ENCODE peak calls at places on chromosomes 6 and 20, in six cellular contexts. D is CD8-positive, alpha-beta T cell; N is fibroblast of pulmonary artery; R is HFFc6; Z is left lung; T is fibroblast of the aortic adventitia. I is an unnamed sample.

GRCh38 chr6:151445482-151445881 is 6.4 kb downstream of the RMND1 start:
- DNase-seq in Z (no peak), N (peak), R (peak), D (no peak), T (peak), I (no peak)

GRCh38 chr6:44162876-44163625 is 4.4 kb downstream of the CAPN11 start:
- DNase-seq in D (no peak), R (no peak), N (no peak), Z (no peak), T (no peak), I (no peak)

GRCh38 chr6:16731503-16732018 is 29.7 kb downstream of the ATXN1 start:
- DNase-seq in R (no peak), N (no peak), Z (no peak), D (no peak), T (no peak), I (no peak)

GRCh38 chr6:101747160-101747559 is 353.7 kb downstream of the GRIK2 start:
- DNase-seq in N (peak), Z (no peak), D (no peak), R (no peak), T (peak), I (no peak)

GRCh38 chr20:57526067-57526884 is 1.3 kb upstream of the CTCFL start:
- DNase-seq in R (no peak), Z (no peak), T (no peak), N (no peak), D (no peak), I (no peak)

GRCh38 chr20:10622657-10623418 is 51.0 kb downstream of the JAG1 start:
- DNase-seq in T (peak), D (no peak), N (peak), Z (no peak), R (peak), I (no peak)

GRCh38 chr20:50015993-50016770 is 33.4 kb downstream of the SNAI1 start:
- DNase-seq in D (no peak), T (no peak), Z (no peak), N (no peak), R (no peak), I (no peak)

GRCh38 chr6:141675957-141676356 is 456.8 kb upstream of the GJE1 start:
- DNase-seq in T (peak), R (peak), D (no peak), Z (no peak), N (peak), I (no peak)

GRCh38 chr6:154969796-154970195 is 25.3 kb upstream of the TIAM2 start:
- DNase-seq in D (no peak), T (no peak), R (no peak), Z (no peak), N (peak), I (no peak)

GRCh38 chr6:90072961-90073464 is 178.7 kb downstream of the GJA10 start:
- DNase-seq in N (no peak), R (no peak), T (no peak), D (no peak), Z (no peak), I (no peak)

GRCh38 chr6:17156112-17156921 is 54.5 kb downstream of the STMND1 start:
- DNase-seq in N (peak), Z (no peak), T (peak), R (peak), D (peak), I (peak)

GRCh38 chr6:16318538-16318937 is 80.2 kb downstream of the GMPR start:
- DNase-seq in T (peak), N (peak), R (peak), Z (no peak), D (no peak), I (no peak)

GRCh38 chr6:42971746-42972327 is 7.1 kb downstream of the PEX6 start:
- DNase-seq in R (no peak), D (no peak), T (no peak), Z (no peak), N (no peak), I (no peak)
- TF ChIP-seq CTCF in R (no peak), D (no peak), T (no peak), Z (no peak), N (no peak), I (no peak)

DNA sequence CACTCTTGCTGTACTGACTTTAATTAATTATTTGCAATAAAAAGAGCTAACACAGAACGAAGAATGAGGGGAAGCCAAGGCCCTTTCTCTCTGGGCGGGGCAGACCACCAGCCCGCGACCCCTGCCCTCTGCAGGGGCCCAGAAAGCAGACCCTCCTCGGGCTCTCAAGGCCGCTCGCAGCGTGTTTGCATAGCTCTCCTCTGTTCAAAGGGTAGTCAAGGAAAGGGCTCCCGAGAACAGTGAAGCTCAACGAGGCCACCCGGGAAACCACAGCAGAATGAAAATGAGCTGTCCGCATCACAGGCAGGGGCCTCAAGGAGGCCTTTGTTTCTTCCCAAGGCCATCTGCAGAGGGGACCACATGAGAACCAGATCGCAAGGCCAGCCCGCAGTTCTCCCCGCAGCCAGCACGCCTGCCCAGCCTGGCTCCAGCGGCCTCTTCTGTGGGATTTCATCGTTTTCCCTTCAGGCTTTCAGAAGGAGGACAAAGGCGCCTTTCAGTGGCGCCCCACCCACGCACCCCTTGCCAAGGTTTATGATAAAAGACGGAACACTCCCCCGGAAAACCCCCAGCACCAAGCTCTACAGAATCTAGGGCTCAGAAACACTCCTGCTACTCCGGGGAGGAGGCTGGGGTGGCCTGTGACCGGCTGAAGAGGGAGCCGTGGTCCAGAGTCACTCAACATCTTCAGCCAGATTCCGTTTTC is 25.3 kb downstream of the ACSS1 start:
- DNase-seq in N (peak), R (no peak), D (no peak), Z (peak), T (peak), I (no peak)
- TF ChIP-seq CTCF in N (no peak), R (no peak), D (no peak), Z (no peak), T (no peak), I (no peak)

GRCh38 chr20:60999256-60999655 is 252.8 kb upstream of the CDH4 start:
- DNase-seq in N (no peak), R (no peak), T (peak), Z (no peak), D (no peak), I (no peak)

GRCh38 chr20:60990647-60991046 is 261.4 kb upstream of the CDH4 start:
- DNase-seq in T (no peak), R (no peak), Z (no peak), N (no peak), D (no peak), I (no peak)

GRCh38 chr20:60993647-60994046 is 258.4 kb upstream of the CDH4 start:
- DNase-seq in D (no peak), R (no peak), N (no peak), Z (no peak), T (no peak), I (no peak)
- TF ChIP-seq CTCF in D (no peak), R (peak), N (no peak), Z (no peak), T (no peak), I (no peak)

DNA sequence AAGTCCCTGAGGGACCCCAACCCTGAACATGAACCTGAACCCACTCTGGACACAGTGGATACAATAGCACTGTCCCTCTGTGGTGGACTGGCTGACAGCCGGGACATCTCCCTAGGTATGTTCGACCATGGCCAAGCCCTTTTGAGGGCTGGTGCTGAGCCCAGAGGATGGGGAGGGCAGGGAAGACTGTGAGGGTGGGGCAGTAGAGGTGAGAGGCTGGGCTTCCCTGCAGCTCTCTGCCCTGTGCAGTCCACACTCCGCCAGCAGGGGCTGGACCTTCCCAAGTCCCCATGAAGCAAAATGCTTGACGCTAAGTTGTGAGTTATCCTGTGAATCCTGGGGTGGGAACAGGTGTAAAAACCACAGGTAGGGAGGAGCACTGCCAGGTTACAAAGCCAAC is 11.5 kb downstream of the LPIN3 start:
- DNase-seq in N (no peak), T (no peak), R (no peak), Z (no peak), D (no peak), I (no peak)
- TF ChIP-seq CTCF in N (peak), T (no peak), R (peak), Z (no peak), D (no peak), I (no peak)

GRCh38 chr6:161444464-161444863 is 170.6 kb upstream of the AGPAT4 start:
- DNase-seq in Z (no peak), D (no peak), N (peak), R (no peak), T (peak), I (no peak)
- TF ChIP-seq CTCF in Z (no peak), D (no peak), N (peak), R (no peak), T (peak), I (no peak)

GRCh38 chr20:32517914-32518592 is 67.1 kb downstream of the NOL4L start:
- DNase-seq in D (no peak), T (no peak), N (no peak), R (no peak), Z (peak), I (no peak)
- TF ChIP-seq CTCF in D (no peak), T (no peak), N (no peak), R (no peak), Z (no peak), I (no peak)

GRCh38 chr6:1315201-1315559 is 3.3 kb downstream of the FOXQ1 start:
- DNase-seq in T (no peak), Z (no peak), N (no peak), D (no peak), R (no peak), I (no peak)

GRCh38 chr6:1314617-1315016 is 2.7 kb downstream of the FOXQ1 start:
- DNase-seq in T (no peak), Z (no peak), R (no peak), D (no peak), N (no peak), I (no peak)

GRCh38 chr6:1313364-1313754 is 1.5 kb downstream of the FOXQ1 start:
- DNase-seq in Z (no peak), R (no peak), D (no peak), N (no peak), T (no peak), I (no peak)

GRCh38 chr6:1312444-1313363 is 806 bp downstream of the FOXQ1 start:
- DNase-seq in T (no peak), D (no peak), R (no peak), N (no peak), Z (peak), I (no peak)

DNA sequence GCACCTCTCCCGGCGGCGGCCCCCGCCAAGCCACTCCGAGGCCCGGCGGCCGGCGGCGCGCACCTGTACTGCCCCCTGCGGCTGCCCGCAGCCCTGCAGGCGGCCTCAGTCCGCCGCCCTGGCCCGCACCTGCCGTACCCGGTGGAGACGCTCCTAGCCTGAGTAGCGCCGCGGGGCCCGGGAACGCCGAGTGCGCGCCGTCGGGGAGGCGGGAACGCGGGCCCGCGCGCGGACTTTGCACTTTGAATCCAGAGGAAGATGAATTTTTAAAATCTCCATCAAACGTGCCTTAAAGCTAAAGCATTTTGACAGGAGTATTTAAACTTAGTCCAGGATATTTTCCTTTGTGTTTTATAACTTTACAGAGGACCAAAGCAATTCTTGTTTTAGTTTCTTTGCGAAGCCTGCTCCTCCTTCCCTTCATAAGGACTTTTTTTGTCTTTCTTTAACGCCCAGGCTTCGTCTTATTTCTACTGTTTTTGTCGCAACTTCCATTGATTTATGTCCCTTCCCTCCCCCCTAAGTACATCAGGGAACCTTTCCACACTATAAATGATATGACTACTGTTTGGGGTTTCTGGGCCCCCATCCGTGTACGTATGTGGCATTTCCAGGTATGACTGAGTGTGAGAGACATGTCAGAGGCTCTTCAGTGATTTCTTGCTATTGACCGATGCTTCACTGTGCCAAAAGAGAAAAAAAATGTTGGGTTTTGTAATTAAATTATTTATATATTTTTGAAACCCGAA is 2.0 kb downstream of the FOXQ1 start:
- DNase-seq in T (no peak), R (no peak), N (no peak), Z (peak), D (no peak), I (no peak)
- TF ChIP-seq CTCF in T (peak), R (peak), N (no peak), Z (peak), D (no peak), I (peak)

DNA sequence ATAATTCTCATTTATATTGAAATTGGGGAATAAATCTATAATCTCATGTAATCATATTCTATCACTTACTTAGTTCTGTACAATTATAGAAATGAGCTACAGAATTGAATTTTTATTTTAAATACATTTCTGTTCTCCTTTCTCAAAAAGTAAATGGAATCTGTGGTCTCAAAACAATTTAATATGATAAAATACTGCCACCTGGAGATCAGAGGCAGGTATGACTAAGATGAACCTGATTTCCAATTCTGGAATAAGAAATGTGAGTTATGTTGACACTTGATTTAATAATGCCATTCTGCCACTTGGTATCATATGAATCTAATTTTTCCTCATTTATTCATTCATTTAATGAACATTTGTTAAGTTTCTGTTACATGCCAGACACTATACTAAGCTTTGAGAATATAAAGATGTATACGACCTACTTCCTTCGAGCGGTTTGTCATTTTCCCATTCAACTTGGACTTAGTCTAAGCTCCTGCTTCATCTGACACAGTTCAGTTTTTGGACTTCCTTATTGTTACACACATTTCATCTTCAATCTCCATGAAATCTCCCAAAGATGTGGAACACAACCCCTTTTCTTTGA is 7.6 kb upstream of the CCDC28A start:
- DNase-seq in N (peak), T (peak), D (no peak), R (peak), Z (no peak), I (no peak)
- TF ChIP-seq CTCF in N (peak), T (peak), D (peak), R (peak), Z (peak), I (peak)

DNA sequence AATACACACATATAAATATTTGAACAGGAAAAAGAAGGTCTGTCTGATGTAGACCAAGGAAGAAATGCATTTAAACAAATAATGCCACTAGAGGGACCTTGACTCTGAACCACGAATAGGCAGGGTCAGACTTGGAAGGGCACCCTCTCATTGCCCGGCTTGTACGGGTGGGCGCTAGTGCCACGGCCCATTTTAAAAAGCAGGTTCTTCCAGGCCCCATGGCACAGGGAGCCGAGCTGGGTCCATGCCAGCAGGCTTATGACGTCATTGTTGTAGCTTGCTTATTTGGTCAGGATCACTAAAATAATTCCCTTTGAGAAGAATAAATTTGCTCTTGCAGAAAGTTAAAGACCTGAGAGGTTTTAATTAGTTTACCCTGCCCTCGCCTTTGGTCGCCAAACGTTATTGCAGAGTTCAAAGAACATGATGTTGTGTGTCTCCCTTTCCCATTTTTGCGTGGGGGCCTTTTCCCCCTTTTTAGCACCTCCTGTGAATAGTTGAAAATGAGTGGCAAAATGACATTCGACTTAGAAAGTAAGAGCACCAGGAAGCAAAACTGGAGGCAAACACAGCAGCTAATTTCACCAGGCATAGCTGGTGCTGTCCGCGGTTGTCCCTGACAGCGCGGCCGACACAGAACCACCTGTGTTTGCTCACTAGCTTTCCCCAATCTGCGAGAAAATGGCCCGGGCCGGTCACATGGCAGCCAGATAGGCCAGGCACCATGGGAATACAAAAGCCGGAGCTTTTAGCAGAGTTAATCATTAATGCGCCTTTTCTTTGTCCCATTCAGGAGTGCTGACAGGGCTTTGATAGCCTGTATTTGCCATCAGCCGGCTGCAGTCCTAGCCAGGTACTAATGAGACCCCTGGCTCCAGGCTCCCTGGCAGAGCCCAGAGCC is 93.8 kb downstream of the FOXA2 start:
- DNase-seq in R (no peak), T (peak), D (no peak), N (peak), Z (peak), I (no peak)
- TF ChIP-seq CTCF in R (no peak), T (no peak), D (no peak), N (no peak), Z (no peak), I (no peak)

I was measured in mesothelial cell of epicardium.